ENCODE peak calls at places on chromosome 18, in ten cellular contexts. G is NCI-H2107, K is Calu3, A is A549, U is ELR, N is fibroblast of pulmonary artery, H is H9, D is NCI-H1092 treated with DMSO at 0.1 percent for 48 hours, W is LoVo, Q is GM23248. C is an unnamed sample.

GRCh38 chr18:46402396-46402795 is 254.6 kb downstream of the LOXHD1 start:
- DNase-seq in G (no peak), K (no peak), A (no peak), U (peak; percentile 24), N (no peak), H (no peak), D (no peak), W (no peak), Q (peak; percentile 45), C (no peak)

GRCh38 chr18:7609617-7610016 is 42.5 kb downstream of the PTPRM start:
- DNase-seq in G (no peak), K (no peak), A (no peak), U (no peak), N (no peak), H (no peak), D (no peak), W (no peak), Q (peak; percentile 21), C (no peak)

GRCh38 chr18:36688020-36688965 is 140.5 kb downstream of the TPGS2 start:
- DNase-seq in G (peak; percentile 22), K (peak; percentile 83), A (peak; percentile 48), U (peak; percentile 74), N (peak; percentile 80), H (peak; percentile 64), D (peak; percentile 72), W (peak; percentile 59), Q (peak; percentile 75), C (peak; percentile 25)

GRCh38 chr18:12492907-12493306 is 85.2 kb downstream of the PRELID3A start:
- DNase-seq in G (no peak), K (no peak), A (no peak), U (no peak), N (no peak), H (no peak), D (no peak), W (no peak), Q (no peak), C (no peak)

GRCh38 chr18:39660141-39660540 is 2094.5 kb upstream of the CELF4 start:
- DNase-seq in G (no peak), K (no peak), A (no peak), U (peak; percentile 48), N (peak; percentile 65), H (no peak), D (no peak), W (no peak), Q (peak; percentile 51), C (peak; percentile 27)

GRCh38 chr18:44748582-44748981 is 67.9 kb downstream of the SETBP1 start:
- DNase-seq in G (no peak), K (no peak), A (no peak), U (no peak), N (no peak), H (no peak), D (no peak), W (no peak), Q (no peak), C (no peak)

GRCh38 chr18:62957885-62958472 is 242.6 kb downstream of the PHLPP1 start:
- DNase-seq in G (peak; percentile 48), K (peak; percentile 75), A (peak; percentile 65), U (peak; percentile 59), N (peak; percentile 66), H (peak; percentile 71), D (peak; percentile 67), W (no peak), Q (peak; percentile 51), C (no peak)

GRCh38 chr18:25298853-25299274 is 53.1 kb downstream of the ZNF521 start:
- DNase-seq in G (no peak), K (peak; percentile 27), A (no peak), U (peak; percentile 93), N (peak; percentile 92), H (no peak), D (no peak), W (peak; percentile 12), Q (peak; percentile 94), C (peak; percentile 59)

GRCh38 chr18:9434240-9434701 is 41.0 kb upstream of the RALBP1 start:
- DNase-seq in G (no peak), K (no peak), A (no peak), U (no peak), N (no peak), H (peak; percentile 58), D (no peak), W (no peak), Q (no peak), C (no peak)

GRCh38 chr18:77974329-77974728 is 724.7 kb downstream of the GALR1 start:
- DNase-seq in G (no peak), K (no peak), A (no peak), U (no peak), N (no peak), H (no peak), D (no peak), W (no peak), Q (no peak), C (no peak)

GRCh38 chr18:78085241-78086185 is 835.9 kb downstream of the GALR1 start:
- DNase-seq in G (no peak), K (no peak), A (no peak), U (no peak), N (no peak), H (no peak), D (no peak), W (no peak), Q (no peak), C (no peak)

GRCh38 chr18:61894751-61895524 is 2.1 kb upstream of the RNF152 start:
- DNase-seq in G (no peak), K (no peak), A (no peak), U (no peak), N (no peak), H (no peak), D (no peak), W (no peak), Q (peak; percentile 21), C (no peak)

GRCh38 chr18:41600693-41601391 is 354.2 kb upstream of the PIK3C3 start:
- DNase-seq in G (no peak), K (no peak), A (no peak), U (no peak), N (no peak), H (no peak), D (no peak), W (no peak), Q (no peak), C (no peak)

GRCh38 chr18:56509656-56510055 is 128.7 kb downstream of the TXNL1 start:
- DNase-seq in G (no peak), K (no peak), A (no peak), U (no peak), N (no peak), H (no peak), D (no peak), W (no peak), Q (no peak), C (no peak)

GRCh38 chr18:53698907-53699306 is 525.6 kb downstream of the MBD2 start:
- DNase-seq in G (no peak), K (peak; percentile 30), A (peak; percentile 11), U (peak; percentile 2), N (peak; percentile 63), H (peak; percentile 46), D (peak; percentile 69), W (no peak), Q (peak; percentile 64), C (peak; percentile 4)

GRCh38 chr18:79508565-79509535 is 113.1 kb downstream of the NFATC1 start:
- DNase-seq in G (no peak), K (no peak), A (no peak), U (no peak), N (no peak), H (no peak), D (no peak), W (no peak), Q (no peak), C (no peak)

GRCh38 chr18:25147878-25148488 is 204.0 kb downstream of the ZNF521 start:
- DNase-seq in G (no peak), K (no peak), A (no peak), U (no peak), N (no peak), H (no peak), D (no peak), W (no peak), Q (no peak), C (no peak)

GRCh38 chr18:55534547-55534946 is 53.4 kb downstream of the TCF4 start:
- DNase-seq in G (no peak), K (no peak), A (no peak), U (peak; percentile 27), N (no peak), H (no peak), D (no peak), W (no peak), Q (peak; percentile 46), C (no peak)

GRCh38 chr18:48696218-48696617 is 157.4 kb downstream of the CTIF start:
- DNase-seq in G (no peak), K (no peak), A (no peak), U (no peak), N (no peak), H (no peak), D (no peak), W (no peak), Q (no peak), C (no peak)

GRCh38 chr18:48709371-48709770 is 170.5 kb downstream of the CTIF start:
- DNase-seq in G (no peak), K (no peak), A (no peak), U (no peak), N (no peak), H (peak; percentile 75), D (no peak), W (no peak), Q (no peak), C (no peak)

GRCh38 chr18:74299162-74299561 is 7.4 kb upstream of the CYB5A start:
- DNase-seq in G (no peak), K (no peak), A (no peak), U (no peak), N (no peak), H (no peak), D (no peak), W (no peak), Q (no peak), C (no peak)

GRCh38 chr18:73093687-73094250 is 226.0 kb upstream of the NETO1 start:
- DNase-seq in G (no peak), K (no peak), A (no peak), U (no peak), N (no peak), H (no peak), D (no peak), W (no peak), Q (no peak), C (no peak)

GRCh38 chr18:23710068-23710527 is 20.8 kb downstream of the LAMA3 start:
- DNase-seq in G (no peak), K (peak; percentile 21), A (peak; percentile 65), U (peak; percentile 50), N (peak; percentile 90), H (no peak), D (no peak), W (peak; percentile 74), Q (no peak), C (no peak)

GRCh38 chr18:62279561-62279960 is 45.5 kb upstream of the TNFRSF11A start:
- DNase-seq in G (peak; percentile 29), K (no peak), A (no peak), U (no peak), N (no peak), H (no peak), D (peak; percentile 60), W (no peak), Q (no peak), C (no peak)

GRCh38 chr18:77114564-77115391 is 17.8 kb downstream of the MBP start:
- DNase-seq in G (no peak), K (peak; percentile 97), A (peak; percentile 96), U (peak; percentile 69), N (peak; percentile 93), H (no peak), D (no peak), W (peak; percentile 85), Q (peak; percentile 99), C (peak; percentile 86)

GRCh38 chr18:74804677-74805076 is 207.0 kb downstream of the ZNF407 start:
- DNase-seq in G (no peak), K (no peak), A (no peak), U (no peak), N (no peak), H (no peak), D (no peak), W (no peak), Q (no peak), C (no peak)

GRCh38 chr18:26574958-26575864 is 26.9 kb upstream of the KCTD1 start:
- DNase-seq in G (no peak), K (peak; percentile 40), A (peak; percentile 96), U (peak; percentile 52), N (peak; percentile 52), H (peak; percentile 70), D (peak; percentile 49), W (peak; percentile 57), Q (peak; percentile 79), C (no peak)

GRCh38 chr18:56869189-56869777 is 218.1 kb downstream of the WDR7 start:
- DNase-seq in G (peak; percentile 45), K (peak; percentile 44), A (peak; percentile 66), U (peak; percentile 78), N (peak; percentile 80), H (no peak), D (peak; percentile 68), W (peak; percentile 50), Q (peak; percentile 84), C (peak; percentile 56)